ENCODE peak calls at places on chromosomes 6 and 20, in five cellular contexts. V is Calu3; C is smooth muscle cell of the brain vasculature; W is PC-9; O is activated CD8-positive, alpha-beta memory T cell treated with anti-CD3 and anti-CD28 coated beads for 24 hours. Y is an unnamed sample.

GRCh38 chr20:31943052-31943471 is 8.8 kb downstream of the PDRG1 start:
- DNase-seq in O (no peak), V (no peak), C (no peak), W (no peak), Y (no peak)

GRCh38 chr20:32285621-32286334 is 8.3 kb downstream of the KIF3B start:
- DNase-seq in O (peak; percentile 64), C (no peak), W (no peak), V (no peak), Y (no peak)

GRCh38 chr6:85464722-85465150 is 14.9 kb downstream of the NT5E start:
- DNase-seq in V (peak; percentile 42), C (no peak), O (peak; percentile 73), W (peak; percentile 90), Y (peak; percentile 97)

GRCh38 chr20:32527447-32528055 is 57.6 kb downstream of the NOL4L start:
- DNase-seq in O (peak; percentile 80), V (no peak), C (no peak), W (no peak), Y (no peak)

GRCh38 chr6:104829183-104829958 is 30.3 kb downstream of the HACE1 start:
- DNase-seq in V (no peak), O (no peak), C (no peak), W (no peak), Y (no peak)

GRCh38 chr20:10453241-10453640 is 18.1 kb downstream of the SLX4IP start:
- DNase-seq in V (no peak), C (no peak), O (no peak), W (no peak), Y (no peak)

GRCh38 chr20:36092424-36093024 is 62.0 kb upstream of the EPB41L1 start:
- DNase-seq in O (peak; percentile 65), W (no peak), C (no peak), V (peak; percentile 72), Y (no peak)

GRCh38 chr6:31689249-31690110 is 8.6 kb upstream of the LY6G5C start:
- DNase-seq in O (no peak), W (no peak), C (no peak), V (peak; percentile 43), Y (no peak)

GRCh38 chr6:5905431-5906339 is 101.0 kb downstream of the NRN1 start:
- DNase-seq in W (no peak), O (no peak), V (no peak), C (peak; percentile 7), Y (no peak)

GRCh38 chr20:9615766-9616454 is 101.5 kb downstream of the LAMP5 start:
- DNase-seq in O (no peak), V (no peak), W (no peak), C (no peak), Y (no peak)

GRCh38 chr6:139016337-139017213 is 12.0 kb upstream of the ABRACL start:
- DNase-seq in O (no peak), W (no peak), V (no peak), C (no peak), Y (no peak)

GRCh38 chr6:8047466-8048292 is 16.5 kb downstream of the BLOC1S5 start:
- DNase-seq in W (peak; percentile 61), C (no peak), O (no peak), V (no peak), Y (no peak)

GRCh38 chr6:70811788-70812187 is 144.1 kb downstream of the SMAP1 start:
- DNase-seq in C (no peak), V (no peak), W (no peak), O (no peak), Y (no peak)

GRCh38 chr20:10347066-10347465 is 87.0 kb downstream of the MKKS start:
- DNase-seq in W (no peak), V (no peak), C (no peak), O (no peak), Y (no peak)

GRCh38 chr6:81594501-81594900 is 158.0 kb downstream of the TENT5A start:
- DNase-seq in C (no peak), W (peak; percentile 40), O (no peak), V (no peak), Y (no peak)

GRCh38 chr6:136524339-136524935 is 25.8 kb downstream of the MAP7 start:
- DNase-seq in W (no peak), V (no peak), O (no peak), C (no peak), Y (no peak)

GRCh38 chr6:54802775-54803631 is 43.6 kb upstream of the FAM83B start:
- DNase-seq in W (peak; percentile 36), C (no peak), O (no peak), V (peak; percentile 25), Y (peak; percentile 31)

GRCh38 chr6:40906759-40907158 is 132.3 kb downstream of the UNC5CL start:
- DNase-seq in O (no peak), W (peak; percentile 86), C (no peak), V (peak; percentile 45), Y (no peak)